ENCODE peak calls at places on chromosomes 5 and 9, in nine cellular contexts. U, Y, F, D, R, K, W, B and M are unnamed samples.

GRCh38 chr9:127629468-127630081 is 17.5 kb downstream of the STXBP1 start:
- DNase-seq in U (no peak), Y (no peak), F (no peak), D (no peak), R (no peak), K (peak; percentile 52), W (no peak), B (no peak), M (no peak)

GRCh38 chr5:133226186-133226585 is 174.4 kb downstream of the HSPA4 start:
- DNase-seq in U (no peak), Y (no peak), F (no peak), D (no peak), R (no peak), K (no peak), W (no peak), B (peak; percentile 25), M (no peak)

GRCh38 chr5:135343417-135343816 is 55.6 kb downstream of the MACROH2A1 start:
- DNase-seq in U (no peak), Y (no peak), F (no peak), D (no peak), R (no peak), K (no peak), W (no peak), B (peak; percentile 41), M (no peak)

GRCh38 chr5:147558826-147559225 is 49.0 kb upstream of the DPYSL3 start:
- DNase-seq in U (peak; percentile 75), Y (peak; percentile 63), F (no peak), D (peak; percentile 40), R (peak; percentile 25), K (peak; percentile 53), W (no peak), B (peak; percentile 85), M (peak; percentile 62)

GRCh38 chr9:135070964-135071735 is 16.3 kb upstream of the OLFM1 start:
- DNase-seq in U (no peak), Y (no peak), F (no peak), D (no peak), R (no peak), K (no peak), W (no peak), B (peak; percentile 41), M (no peak)

GRCh38 chr9:23820731-23821399 is 5.2 kb downstream of the ELAVL2 start:
- DNase-seq in U (no peak), Y (no peak), F (no peak), D (no peak), R (no peak), K (no peak), W (no peak), B (no peak), M (no peak)

GRCh38 chr9:99046068-99046467 is 58.8 kb upstream of the TGFBR1 start:
- DNase-seq in U (no peak), Y (no peak), F (no peak), D (no peak), R (no peak), K (no peak), W (no peak), B (no peak), M (no peak)

GRCh38 chr5:167057665-167058064 is 1233.8 kb upstream of the WWC1 start:
- DNase-seq in U (no peak), Y (no peak), F (no peak), D (no peak), R (no peak), K (no peak), W (no peak), B (peak; percentile 65), M (no peak)

DNA sequence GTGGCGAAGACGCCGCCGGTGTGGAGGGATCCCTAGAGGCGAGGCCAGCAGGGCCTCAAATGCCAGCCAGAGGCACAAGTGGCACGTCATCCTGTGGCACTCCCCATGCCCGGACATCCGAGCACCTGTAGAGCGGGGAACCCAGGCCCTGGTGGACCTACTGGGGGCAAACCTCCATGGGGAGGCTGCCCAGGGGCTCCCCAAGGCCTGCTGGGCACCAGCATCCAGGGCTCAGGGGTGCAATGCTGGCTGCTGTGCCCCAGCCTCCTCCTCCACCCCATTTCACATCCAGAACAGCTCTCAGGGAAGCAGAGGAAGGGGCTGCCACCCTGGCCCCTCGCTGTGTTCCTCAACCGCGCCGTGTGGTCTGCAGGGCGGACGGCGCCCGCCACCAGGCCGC is 43.5 kb downstream of the HK3 start:
- DNase-seq in U (no peak), Y (no peak), F (no peak), D (no peak), R (no peak), K (no peak), W (no peak), B (no peak), M (no peak)
- H3K4me3 ChIP-seq in U (no peak overlapping the region), Y (no peak overlapping the region), F (no peak overlapping the region), D (no peak overlapping the region), R (no peak overlapping the region), K (no peak overlapping the region), W (no peak overlapping the region), B (no peak overlapping the region), M (no peak overlapping the region)

DNA sequence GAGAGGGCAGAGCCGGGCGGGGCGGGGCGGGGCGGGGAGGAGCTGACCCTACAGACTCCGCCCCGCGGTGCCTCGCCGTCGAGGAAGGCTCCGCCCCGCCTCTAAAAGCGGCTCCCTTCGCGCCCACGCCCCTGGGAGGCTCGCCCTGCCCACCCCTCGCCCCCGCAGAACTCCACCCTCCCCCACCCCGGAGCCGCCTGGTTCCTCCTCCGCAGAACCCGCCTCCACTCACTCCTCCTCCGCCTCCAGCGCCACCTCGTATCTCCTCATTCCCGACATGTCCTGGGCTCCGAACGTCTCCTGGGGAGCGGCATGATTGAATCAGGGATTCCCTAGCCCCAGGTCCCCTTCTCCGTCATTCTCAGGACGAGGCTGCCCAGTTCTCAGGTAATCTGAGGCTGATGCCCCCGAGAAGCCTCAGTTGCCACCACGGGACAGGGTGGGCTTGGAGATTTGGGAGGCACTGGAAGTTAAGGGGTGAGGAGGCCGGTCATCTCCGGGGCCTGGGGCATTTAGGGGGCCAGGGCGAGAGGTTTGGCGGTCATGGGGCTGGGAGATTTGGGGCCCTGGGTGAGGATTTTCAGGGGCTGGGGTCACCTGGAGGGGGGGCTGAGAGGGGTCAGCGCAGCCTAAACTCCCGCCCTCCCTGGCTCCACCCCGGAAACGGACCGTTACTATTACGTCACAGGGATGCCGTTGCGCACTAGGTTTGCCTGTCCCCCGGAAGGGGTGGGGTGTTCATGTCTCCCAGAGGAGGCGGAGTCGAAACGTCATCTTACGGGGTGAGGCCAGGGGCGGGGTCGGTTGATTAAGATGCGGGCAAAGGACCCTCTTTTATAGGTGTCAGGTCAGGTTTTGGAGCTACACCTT is 3.2 kb upstream of the CCL27 start:
- DNase-seq in U (peak; percentile 98), Y (peak; percentile 95), F (peak; percentile 92), D (peak; percentile 94), R (peak; percentile 99), K (peak; percentile 97), W (peak; percentile 80), B (peak; percentile 99), M (peak; percentile 96)
- TF ChIP-seq POLR2A in U (peak; percentile 81), Y (peak; percentile 69), F (peak; percentile 69), D (peak; percentile 63), R (peak; percentile 47), K (peak; percentile 94), W (peak; percentile 83), B (peak; percentile 92), M (no peak)

GRCh38 chr9:122518841-122519240 is at the start of gene OR1J4:
- DNase-seq in U (no peak), Y (no peak), F (no peak), D (no peak), R (no peak), K (no peak), W (no peak), B (no peak), M (no peak)

GRCh38 chr9:122518226-122518625 is 715 bp upstream of the OR1J4 start:
- DNase-seq in U (no peak), Y (no peak), F (no peak), D (no peak), R (no peak), K (no peak), W (no peak), B (no peak), M (no peak)

DNA sequence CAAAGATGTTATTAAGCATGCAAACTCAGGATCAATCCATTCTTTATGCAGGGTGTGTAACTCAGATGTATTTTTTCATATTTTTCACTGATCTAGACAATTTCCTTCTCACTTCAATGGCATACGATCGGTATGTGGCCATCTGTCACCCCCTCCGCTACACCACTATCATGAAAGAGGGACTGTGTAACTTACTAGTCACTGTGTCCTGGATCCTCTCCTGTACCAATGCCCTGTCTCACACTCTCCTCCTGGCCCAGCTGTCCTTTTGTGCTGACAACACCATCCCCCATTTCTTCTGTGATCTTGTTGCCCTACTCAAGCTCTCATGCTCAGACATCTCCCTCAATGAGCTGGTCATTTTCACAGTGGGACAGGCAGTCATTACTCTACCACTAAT is 435 bp downstream of the OR1J4 start:
- DNase-seq in U (no peak), Y (no peak), F (no peak), D (no peak), R (no peak), K (no peak), W (no peak), B (no peak), M (no peak)
- TF ChIP-seq CTCF in U (no peak), Y (no peak), F (no peak), D (no peak), R (no peak), K (no peak), W (no peak), B (no peak), M (no peak)

GRCh38 chr9:116686693-116687073 is 422 bp upstream of the TRIM32 start:
- DNase-seq in U (no peak), Y (no peak), F (no peak), D (no peak), R (no peak), K (no peak), W (no peak), B (no peak), M (no peak)

GRCh38 chr9:116683535-116683934 is 3.6 kb upstream of the TRIM32 start:
- DNase-seq in U (no peak), Y (no peak), F (no peak), D (no peak), R (no peak), K (no peak), W (no peak), B (no peak), M (no peak)

GRCh38 chr9:116687762-116688160 is 656 bp downstream of the TRIM32 start:
- DNase-seq in U (no peak), Y (no peak), F (no peak), D (no peak), R (peak; percentile 19), K (no peak), W (no peak), B (no peak), M (no peak)

GRCh38 chr9:116687074-116687761 is at the start of gene TRIM32:
- DNase-seq in U (peak; percentile 91), Y (peak; percentile 81), F (peak; percentile 51), D (peak; percentile 92), R (peak; percentile 89), K (peak; percentile 93), W (peak; percentile 82), B (peak; percentile 94), M (peak; percentile 93)

GRCh38 chr9:116686135-116686534 is 970 bp upstream of the TRIM32 start:
- DNase-seq in U (no peak), Y (no peak), F (no peak), D (no peak), R (no peak), K (no peak), W (no peak), B (no peak), M (no peak)
- H3K4me3 ChIP-seq in U (peak overlapping the region; percentile 92), Y (no peak overlapping the region), F (peak overlapping the region; percentile 77), D (peak overlapping the region; percentile 64), R (peak overlapping the region; percentile 95), K (no peak overlapping the region), W (no peak overlapping the region), B (peak overlapping the region; percentile 72), M (peak overlapping the region; percentile 75)

GRCh38 chr5:10261065-10261464 is 11.0 kb downstream of the CCT5 start:
- DNase-seq in U (no peak), Y (no peak), F (no peak), D (no peak), R (no peak), K (no peak), W (no peak), B (no peak), M (no peak)
- TF ChIP-seq POLR2A in U (no peak), Y (no peak), F (no peak), D (no peak), R (no peak), K (no peak), W (peak; percentile 14), B (no peak), M (no peak)